ENCODE peak calls at places on chromosomes 13 and 19, in six cellular contexts. G is GM23338, U is hepatocyte, K is OCI-LY7, F is PC-3, X is GM23248. H is an unnamed sample.

GRCh38 chr19:19098084-19098702 is 34.4 kb downstream of the SLC25A42 start:
- DNase-seq in G (no peak), U (no peak), K (no peak), F (peak; percentile 26), X (no peak), H (no peak)

GRCh38 chr13:51950722-51951121 is 60.5 kb downstream of the ATP7B start:
- DNase-seq in G (no peak), U (no peak), K (no peak), F (no peak), X (no peak), H (no peak)

GRCh38 chr19:31223805-31224534 is 125.3 kb downstream of the TSHZ3 start:
- DNase-seq in G (no peak), U (peak; percentile 8), K (no peak), F (no peak), X (peak; percentile 98), H (no peak)

GRCh38 chr19:30023330-30023729 is 81.3 kb downstream of the URI1 start:
- DNase-seq in G (no peak), U (no peak), K (no peak), F (no peak), X (no peak), H (no peak)

GRCh38 chr13:80134360-80134759 is 206.6 kb downstream of the SPRY2 start:
- DNase-seq in G (no peak), U (no peak), K (no peak), F (no peak), X (no peak), H (no peak)

GRCh38 chr19:43812259-43812658 is 10.0 kb upstream of the LYPD5 start:
- DNase-seq in G (no peak), U (no peak), K (no peak), F (no peak), X (no peak), H (no peak)

GRCh38 chr13:76289558-76289957 is 596.6 kb downstream of the KCTD12 start:
- DNase-seq in G (no peak), U (no peak), K (no peak), F (no peak), X (no peak), H (no peak)

GRCh38 chr13:19665427-19665859 is 32.0 kb downstream of the MPHOSPH8 start:
- DNase-seq in G (peak; percentile 25), U (no peak), K (no peak), F (no peak), X (no peak), H (no peak)

GRCh38 chr19:9672893-9673292 is 2.0 kb downstream of the ZNF562 start:
- DNase-seq in G (no peak), U (no peak), K (no peak), F (no peak), X (no peak), H (no peak)

GRCh38 chr13:51804295-51805172 is 571 bp upstream of the DHRS12 start:
- DNase-seq in G (no peak), U (peak; percentile 32), K (no peak), F (no peak), X (peak; percentile 40), H (no peak)

GRCh38 chr13:37889102-37889501 is 19.5 kb upstream of the TRPC4 start:
- DNase-seq in G (no peak), U (no peak), K (no peak), F (no peak), X (peak; percentile 35), H (no peak)

GRCh38 chr19:4914736-4915501 is 5.6 kb downstream of the UHRF1 start:
- DNase-seq in G (no peak), U (peak; percentile 85), K (no peak), F (peak; percentile 98), X (peak; percentile 94), H (peak; percentile 58)

GRCh38 chr13:81539643-81540150 is 1198.8 kb upstream of the SPRY2 start:
- DNase-seq in G (peak; percentile 5), U (no peak), K (no peak), F (no peak), X (no peak), H (no peak)

GRCh38 chr19:31882709-31883108 is 462.7 kb upstream of the ZNF507 start:
- DNase-seq in G (peak; percentile 16), U (no peak), K (no peak), F (no peak), X (no peak), H (no peak)

GRCh38 chr13:80558074-80558473 is 217.1 kb upstream of the SPRY2 start:
- DNase-seq in G (no peak), U (peak; percentile 24), K (no peak), F (peak; percentile 44), X (no peak), H (no peak)

GRCh38 chr13:113849546-113849945 is 14.3 kb downstream of the GAS6 start:
- DNase-seq in G (no peak), U (no peak), K (no peak), F (peak; percentile 75), X (no peak), H (no peak)

GRCh38 chr13:85241045-85241444 is 558.2 kb downstream of the SLITRK6 start:
- DNase-seq in G (no peak), U (no peak), K (no peak), F (peak; percentile 89), X (no peak), H (peak; percentile 50)

GRCh38 chr13:113816248-113816924 is 47.5 kb downstream of the GAS6 start:
- DNase-seq in G (no peak), U (no peak), K (no peak), F (peak; percentile 37), X (peak; percentile 51), H (no peak)

GRCh38 chr13:85028035-85028434 is 771.2 kb downstream of the SLITRK6 start:
- DNase-seq in G (no peak), U (no peak), K (no peak), F (no peak), X (no peak), H (no peak)

GRCh38 chr13:21670006-21670882 is 629 bp upstream of the FGF9 start:
- DNase-seq in G (peak; percentile 76), U (peak; percentile 83), K (peak; percentile 88), F (no peak), X (peak; percentile 67), H (no peak)

GRCh38 chr19:55316646-55317045 is 8.5 kb downstream of the TMEM150B start:
- DNase-seq in G (peak; percentile 47), U (no peak), K (no peak), F (no peak), X (no peak), H (no peak)

GRCh38 chr19:6233051-6233826 is 46.5 kb downstream of the MLLT1 start:
- DNase-seq in G (no peak), U (no peak), K (no peak), F (no peak), X (peak; percentile 75), H (no peak)

GRCh38 chr19:40136818-40137217 is 46.1 kb upstream of the ZNF780A start:
- DNase-seq in G (no peak), U (no peak), K (no peak), F (no peak), X (no peak), H (no peak)
- H3K79me2 ChIP-seq in G (no peaks in the 10 kb centered on the region), U (no peaks in the 10 kb centered on the region), K (no peaks in the 10 kb centered on the region), F (no peaks in the 10 kb centered on the region), X (no peaks in the 10 kb centered on the region), H (no peaks in the 10 kb centered on the region)

GRCh38 chr19:13839193-13839937 is 37.6 kb upstream of the NANOS3 start:
- DNase-seq in G (peak; percentile 78), U (peak; percentile 78), K (peak; percentile 76), F (peak; percentile 94), X (peak; percentile 94), H (no peak)
- H3K4me1 ChIP-seq in G (peaks cover 22% of the 10 kb centered on the region), U (peaks cover 44% of the 10 kb centered on the region), K (peaks cover 70% of the 10 kb centered on the region), F (peaks cover 72% of the 10 kb centered on the region), X (peaks cover 45% of the 10 kb centered on the region), H (peaks cover 34% of the 10 kb centered on the region)

DNA sequence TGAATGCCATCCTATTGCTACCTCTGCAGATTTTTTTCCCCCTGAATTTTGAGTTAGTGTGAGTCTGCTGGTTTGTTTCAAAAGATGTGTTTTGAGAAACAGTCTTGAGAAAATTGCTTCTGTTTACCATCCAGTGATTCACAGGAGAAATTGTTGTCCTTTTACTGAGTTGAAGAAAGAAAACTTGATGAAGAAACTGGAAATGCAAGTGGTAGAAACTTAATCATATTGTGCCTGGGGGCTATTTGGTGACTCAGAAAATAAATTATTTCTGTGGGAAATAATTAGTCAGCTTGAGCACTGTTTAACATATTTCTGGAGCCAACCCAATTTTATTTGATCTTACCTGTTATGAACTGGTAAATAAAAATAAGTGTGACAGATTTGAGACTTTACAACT is 35.4 kb downstream of the PAN3 start:
- DNase-seq in G (no peak), U (no peak), K (no peak), F (peak; percentile 76), X (peak; percentile 10), H (no peak)
- H3K79me2 ChIP-seq in G (peaks cover 79% of the 10 kb centered on the region), U (peaks cover 74% of the 10 kb centered on the region), K (peaks cover 46% of the 10 kb centered on the region), F (peaks cover 41% of the 10 kb centered on the region), X (peaks cover 90% of the 10 kb centered on the region), H (peaks cover 22% of the 10 kb centered on the region)

GRCh38 chr19:2329162-2329505 is 650 bp downstream of the SPPL2B start:
- DNase-seq in G (no peak), U (no peak), K (no peak), F (no peak), X (peak; percentile 45), H (no peak)

GRCh38 chr19:2328401-2329161 is at the start of the genes LSM7 and SPPL2B:
- DNase-seq in G (peak; percentile 87), U (peak; percentile 96), K (peak; percentile 95), F (peak; percentile 85), X (peak; percentile 96), H (peak; percentile 53)

GRCh38 chr19:2329528-2329927 is 1.0 kb downstream of the SPPL2B start:
- DNase-seq in G (no peak), U (no peak), K (peak; percentile 26), F (no peak), X (peak; percentile 25), H (no peak)

GRCh38 chr19:2326699-2327360 is 1.6 kb downstream of the LSM7 start:
- DNase-seq in G (no peak), U (no peak), K (no peak), F (no peak), X (peak; percentile 20), H (no peak)

GRCh38 chr19:2327773-2328400 is 499 bp downstream of the LSM7 start:
- DNase-seq in G (peak; percentile 82), U (peak; percentile 59), K (peak; percentile 89), F (peak; percentile 48), X (peak; percentile 76), H (peak; percentile 23)
- H3K4me1 ChIP-seq in G (peaks cover 21% of the 10 kb centered on the region), U (peaks cover 35% of the 10 kb centered on the region), K (peaks cover 59% of the 10 kb centered on the region), F (peaks cover 11% of the 10 kb centered on the region), X (peaks cover 6% of the 10 kb centered on the region), H (peaks cover 12% of the 10 kb centered on the region)

GRCh38 chr13:110259651-110260050 is 47.3 kb downstream of the COL4A1 start:
- DNase-seq in G (no peak), U (no peak), K (no peak), F (no peak), X (no peak), H (no peak)

GRCh38 chr13:110262944-110263343 is 44.0 kb downstream of the COL4A1 start:
- DNase-seq in G (no peak), U (no peak), K (no peak), F (no peak), X (no peak), H (no peak)

GRCh38 chr13:110262494-110262893 is 44.5 kb downstream of the COL4A1 start:
- DNase-seq in G (no peak), U (peak; percentile 28), K (no peak), F (no peak), X (no peak), H (no peak)

GRCh38 chr13:110262082-110262436 is 44.9 kb downstream of the COL4A1 start:
- DNase-seq in G (no peak), U (no peak), K (no peak), F (no peak), X (no peak), H (no peak)

GRCh38 chr13:110261166-110262081 is 45.5 kb downstream of the COL4A1 start:
- DNase-seq in G (peak; percentile 71), U (no peak), K (no peak), F (no peak), X (no peak), H (no peak)
- H3K79me2 ChIP-seq in G (peaks cover 36% of the 10 kb centered on the region), U (peaks cover 42% of the 10 kb centered on the region), K (no peaks in the 10 kb centered on the region), F (no peaks in the 10 kb centered on the region), X (peaks cover 27% of the 10 kb centered on the region), H (peaks cover 26% of the 10 kb centered on the region)

H was measured in keratinocyte.